ENCODE peak calls at places on chromosome 2, in five cellular contexts. S is SK-N-SH, X is HepG2, M is K562, Z is GM12878. H is an unnamed sample.

GRCh38 chr2:241692448-241692847 is 5.8 kb upstream of the DTYMK start:
- DNase-seq in M (no peak), X (no peak), Z (no peak), S (no peak), H (no peak)

GRCh38 chr2:7288484-7288883 is 371.3 kb downstream of the RNF144A start:
- DNase-seq in Z (no peak), X (no peak), M (no peak), S (no peak), H (no peak)

GRCh38 chr2:71551631-71551915 is 98.2 kb downstream of the DYSF start:
- DNase-seq in M (no peak), Z (no peak), X (no peak), S (no peak), H (no peak)

GRCh38 chr2:37829202-37829601 is 95.9 kb upstream of the RMDN2 start:
- DNase-seq in Z (no peak), M (no peak), S (no peak), X (no peak), H (no peak)

GRCh38 chr2:56613917-56614316 is 430.1 kb downstream of the CCDC85A start:
- DNase-seq in S (no peak), X (no peak), M (no peak), Z (no peak), H (no peak)

GRCh38 chr2:37550197-37550596 is 121.2 kb downstream of the CDC42EP3 start:
- DNase-seq in Z (no peak), M (no peak), X (no peak), S (no peak), H (no peak)

GRCh38 chr2:85161626-85161960 is 28.4 kb downstream of the TCF7L1 start:
- DNase-seq in M (no peak), X (no peak), Z (no peak), S (no peak), H (no peak)

GRCh38 chr2:41735006-41735405 is 312.8 kb upstream of the PKDCC start:
- DNase-seq in S (no peak), Z (no peak), X (no peak), M (no peak), H (no peak)

GRCh38 chr2:236180831-236181453 is 12.8 kb upstream of the GBX2 start:
- DNase-seq in M (peak), S (peak), Z (no peak), X (peak), H (peak)

GRCh38 chr2:69138247-69138754 is 125.3 kb downstream of the ANTXR1 start:
- DNase-seq in Z (no peak), X (no peak), S (no peak), M (no peak), H (no peak)

GRCh38 chr2:111058264-111058663 is 62.5 kb upstream of the BCL2L11 start:
- DNase-seq in X (no peak), Z (no peak), S (no peak), M (no peak), H (no peak)
- TF ChIP-seq FOXM1 in X (no peak), Z (no peak), S (no peak), M (no peak), H (no peak)

GRCh38 chr2:46492301-46492700 is 12.9 kb downstream of the TMEM247 start:
- DNase-seq in X (no peak), Z (no peak), S (no peak), M (no peak), H (no peak)

GRCh38 chr2:46495347-46496030 is 16.1 kb downstream of the TMEM247 start:
- DNase-seq in S (no peak), M (no peak), Z (no peak), X (no peak), H (no peak)

GRCh38 chr2:46494596-46494995 is 15.2 kb downstream of the TMEM247 start:
- DNase-seq in X (no peak), M (no peak), Z (no peak), S (no peak), H (no peak)

GRCh38 chr2:46493971-46494250 is 14.5 kb downstream of the TMEM247 start:
- DNase-seq in Z (no peak), M (no peak), X (no peak), S (no peak), H (no peak)

GRCh38 chr2:46493241-46493970 is 14.0 kb downstream of the TMEM247 start:
- DNase-seq in M (no peak), Z (peak), S (no peak), X (no peak), H (no peak)
- TF ChIP-seq FOXM1 in M (no peak), Z (no peak), S (no peak), X (no peak), H (no peak)

GRCh38 chr2:21123473-21124393 is at the start of gene TDRD15:
- DNase-seq in X (no peak), Z (no peak), S (no peak), M (peak), H (no peak)

GRCh38 chr2:21117688-21118087 is 6.1 kb upstream of the TDRD15 start:
- DNase-seq in M (no peak), X (no peak), Z (no peak), S (peak), H (no peak)

DNA sequence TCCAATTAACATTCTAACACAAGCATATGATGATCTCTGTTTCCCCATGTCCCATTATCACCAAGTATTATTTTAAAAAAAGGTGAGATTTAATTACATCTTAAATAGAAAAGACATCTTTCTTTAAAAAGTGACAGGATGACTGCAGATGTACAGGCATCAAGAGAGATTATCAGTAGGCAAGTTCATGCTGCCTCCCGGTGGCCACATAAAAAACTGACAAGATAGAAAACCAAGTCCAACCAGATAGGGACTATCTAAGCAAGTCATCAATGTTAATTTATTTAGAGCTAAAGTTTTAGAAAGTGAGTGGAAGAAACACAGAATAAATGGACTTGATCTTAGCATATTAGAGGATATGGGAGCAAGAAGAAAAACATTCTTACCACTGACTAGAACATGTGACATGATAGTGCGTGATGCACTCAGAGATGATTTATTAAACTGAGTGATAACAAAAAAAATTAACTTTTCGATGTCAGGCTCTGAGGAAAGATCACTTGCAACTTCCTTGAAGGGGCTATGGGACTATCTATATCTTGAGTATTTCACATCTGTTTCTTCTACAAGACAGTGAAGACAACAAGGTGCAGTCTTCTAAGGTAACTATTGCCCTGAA is 5.4 kb upstream of the TDRD15 start:
- DNase-seq in M (peak), X (peak), S (peak), Z (no peak), H (peak)
- TF ChIP-seq FOXM1 in M (no peak), X (no peak), S (no peak), Z (no peak), H (no peak)

DNA sequence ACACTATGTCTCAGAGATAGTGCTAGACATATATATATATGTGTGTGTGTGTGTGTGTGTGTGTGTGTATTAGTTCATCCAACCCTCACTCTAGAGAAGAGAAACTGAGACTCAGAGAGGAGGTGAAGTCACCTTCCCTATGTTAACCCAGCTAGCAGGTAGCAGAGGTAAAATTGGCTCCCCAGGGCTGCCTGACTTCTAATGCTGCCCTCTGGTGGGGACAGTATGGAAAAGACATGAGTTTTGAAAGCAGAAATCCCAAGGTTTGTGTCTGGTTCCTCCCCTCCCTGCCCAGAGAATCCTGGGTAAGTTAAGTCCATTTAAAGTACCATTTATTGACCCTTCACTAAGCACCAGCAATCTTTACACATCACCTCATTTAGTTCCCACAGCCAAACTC is 137.7 kb downstream of the THNSL2 start:
- DNase-seq in Z (no peak), M (peak), S (peak), X (peak), H (peak)
- TF ChIP-seq FOXM1 in Z (no peak), M (no peak), S (no peak), X (no peak), H (no peak)

DNA sequence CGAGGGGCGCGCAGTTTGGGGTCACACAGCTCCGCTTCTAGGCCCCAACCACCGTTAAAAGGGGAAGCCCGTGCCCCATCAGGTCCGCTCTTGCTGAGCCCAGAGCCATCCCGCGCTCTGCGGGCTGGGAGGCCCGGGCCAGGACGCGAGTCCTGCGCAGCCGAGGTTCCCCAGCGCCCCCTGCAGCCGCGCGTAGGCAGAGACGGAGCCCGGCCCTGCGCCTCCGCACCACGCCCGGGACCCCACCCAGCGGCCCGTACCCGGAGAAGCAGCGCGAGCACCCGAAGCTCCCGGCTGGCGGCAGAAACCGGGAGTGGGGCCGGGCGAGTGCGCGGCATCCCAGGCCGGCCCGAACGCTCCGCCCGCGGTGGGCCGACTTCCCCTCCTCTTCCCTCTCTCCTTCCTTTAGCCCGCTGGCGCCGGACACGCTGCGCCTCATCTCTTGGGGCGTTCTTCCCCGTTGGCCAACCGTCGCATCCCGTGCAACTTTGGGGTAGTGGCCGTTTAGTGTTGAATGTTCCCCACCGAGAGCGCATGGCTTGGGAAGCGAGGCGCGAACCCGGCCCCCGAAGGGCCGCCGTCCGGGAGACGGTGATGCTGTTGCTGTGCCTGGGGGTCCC is at the start of gene ITGA4:
- DNase-seq in M (peak), Z (peak), X (no peak), S (peak), H (peak)
- TF ChIP-seq FOXM1 in M (no peak), Z (peak), X (no peak), S (no peak), H (no peak)

DNA sequence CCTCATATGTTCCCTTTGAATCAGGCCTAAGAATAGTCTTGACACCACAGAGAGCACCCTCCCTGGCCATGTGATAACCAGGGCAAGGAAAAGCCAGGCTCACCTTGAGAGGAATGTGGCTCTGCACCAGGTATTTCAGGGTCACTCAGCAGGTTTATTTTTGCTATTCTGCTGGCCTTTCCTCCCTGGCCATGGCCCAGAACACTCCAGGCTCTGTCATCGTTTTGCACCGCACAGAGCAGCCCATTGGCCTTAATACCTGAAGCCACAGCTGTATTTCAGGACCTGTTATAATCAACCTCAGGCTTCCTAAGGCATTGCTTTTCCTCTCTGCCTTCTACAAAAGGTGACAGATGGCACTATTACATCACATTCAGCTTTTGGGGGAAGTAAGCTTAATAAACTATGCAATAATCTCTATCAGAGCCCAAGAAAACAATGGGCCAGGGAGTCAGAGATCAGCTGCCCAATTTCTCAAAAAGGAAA is 668.3 kb downstream of the IRS1 start:
- DNase-seq in Z (no peak), S (no peak), M (no peak), X (no peak), H (no peak)
- TF ChIP-seq FOXM1 in Z (no peak), S (no peak), M (no peak), X (no peak), H (no peak)

DNA sequence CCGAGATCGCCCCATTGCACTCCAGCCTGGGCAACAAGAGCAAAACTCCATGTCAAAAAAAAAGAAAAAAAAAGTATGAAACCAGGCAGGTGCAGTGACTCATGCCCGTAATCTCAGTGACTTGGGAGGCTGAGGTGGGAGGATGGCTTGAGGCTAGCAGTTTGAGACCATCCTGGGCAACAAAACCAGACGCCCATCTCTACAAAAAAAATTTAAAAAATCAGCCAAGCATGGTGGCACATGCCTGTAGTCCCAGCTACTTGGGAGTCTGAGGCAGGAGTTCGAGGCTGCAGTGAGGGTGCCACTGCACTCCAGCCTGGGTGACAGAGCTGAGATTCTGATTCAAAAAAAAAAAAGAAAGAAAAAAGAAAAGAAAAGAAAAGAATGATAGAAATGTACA is 277.8 kb downstream of the MYCN start:
- DNase-seq in Z (no peak), M (no peak), X (no peak), S (no peak), H (no peak)
- TF ChIP-seq FOXM1 in Z (no peak), M (no peak), X (no peak), S (no peak), H (no peak)

DNA sequence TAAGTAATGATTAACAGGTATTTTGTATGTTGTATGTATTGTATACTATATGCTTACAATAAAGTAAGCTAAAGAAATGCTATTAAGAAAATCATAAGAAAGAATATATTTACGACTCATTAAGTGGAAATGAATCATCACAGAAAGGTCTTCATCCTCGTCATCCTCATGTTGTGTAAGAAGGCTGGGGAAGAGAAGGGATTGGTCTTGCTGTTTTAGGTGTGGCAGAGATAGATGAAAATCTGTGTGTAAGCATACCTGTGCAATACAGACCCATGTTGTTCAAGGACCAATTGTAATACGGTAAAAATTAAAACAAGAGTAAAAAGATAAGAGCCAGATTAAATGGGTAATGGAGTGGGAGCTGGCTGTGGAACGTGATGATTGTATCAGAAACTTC is 16.6 kb downstream of the SLC35F5 start:
- DNase-seq in M (no peak), X (no peak), Z (no peak), S (no peak), H (no peak)
- TF ChIP-seq FOXM1 in M (no peak), X (no peak), Z (no peak), S (no peak), H (no peak)

GRCh38 chr2:136741471-136741870 is 23.9 kb upstream of the THSD7B start:
- DNase-seq in S (no peak), M (no peak), X (no peak), Z (no peak), H (no peak)
- TF ChIP-seq FOXM1 in S (no peak), M (no peak), X (no peak), Z (no peak), H (no peak)